ENCODE peak calls at places on chromosomes 13 and 19, in nine cellular contexts. B is WTC11; W is OCI-LY7; O is astrocyte of the spinal cord; F is CD4-positive, alpha-beta T cell; Y is H9; I is uterus; U is H1; L is mucosa of descending colon. T is an unnamed sample.
A peak's percentile ranks its signal among the peaks of the same experiment; 100 is the strongest.

GRCh38 chr19:45884682-45885555 is 1.0 kb downstream of the IRF2BP1 start:
- DNase-seq in Y (peak; percentile 47), O (no peak), F (no peak), B (peak; percentile 43), I (peak; percentile 36), W (no peak), L (peak; percentile 62), U (no peak), T (no peak)

GRCh38 chr13:95620498-95621140 is 23.9 kb downstream of the DZIP1 start:
- DNase-seq in F (no peak), L (no peak), I (no peak), B (no peak), O (no peak), Y (no peak), U (no peak), W (no peak), T (no peak)

GRCh38 chr19:2426661-2427322 is 594 bp downstream of the TIMM13 start:
- DNase-seq in F (no peak), U (no peak), W (peak; percentile 55), I (no peak), L (peak; percentile 72), Y (peak; percentile 70), O (no peak), B (peak; percentile 61), T (peak; percentile 62)

GRCh38 chr19:50820549-50821247 is 2.9 kb downstream of the KLK1 start:
- DNase-seq in L (peak; percentile 91), Y (peak; percentile 67), W (peak; percentile 41), U (no peak), I (no peak), B (no peak), F (no peak), O (no peak), T (no peak)

GRCh38 chr13:37966266-37966665 is 96.7 kb upstream of the TRPC4 start:
- DNase-seq in U (no peak), I (no peak), L (no peak), Y (no peak), F (no peak), W (no peak), O (no peak), B (no peak), T (no peak)

GRCh38 chr19:19460258-19460731 is 54.8 kb downstream of the GATAD2A start:
- DNase-seq in O (no peak), Y (no peak), I (no peak), B (no peak), W (peak; percentile 49), F (no peak), U (no peak), L (peak; percentile 39), T (no peak)

GRCh38 chr13:37141011-37141410 is 35.5 kb upstream of the CSNK1A1L start:
- DNase-seq in O (no peak), W (no peak), B (no peak), Y (no peak), L (no peak), I (no peak), F (no peak), U (no peak), T (no peak)

GRCh38 chr19:19062454-19063182 is 1.2 kb upstream of the SLC25A42 start:
- DNase-seq in Y (no peak), B (no peak), L (no peak), I (no peak), U (no peak), O (peak; percentile 30), F (no peak), W (peak; percentile 16), T (no peak)

GRCh38 chr19:1307320-1307719 is 21.6 kb downstream of the EFNA2 start:
- DNase-seq in O (no peak), U (no peak), I (no peak), L (no peak), B (no peak), W (no peak), F (no peak), Y (no peak), T (no peak)

GRCh38 chr13:55394470-55394869 is 1746.2 kb upstream of the PRR20A start:
- DNase-seq in I (no peak), O (no peak), U (no peak), F (no peak), W (no peak), L (no peak), B (no peak), Y (no peak), T (no peak)

GRCh38 chr19:45468803-45469131 is 971 bp downstream of the FOSB start:
- DNase-seq in O (no peak), B (no peak), F (no peak), Y (no peak), U (no peak), I (no peak), L (no peak), W (no peak), T (no peak)

GRCh38 chr19:40241809-40242384 is 15.4 kb upstream of the CCNP start:
- DNase-seq in L (no peak), I (peak; percentile 70), F (no peak), W (no peak), U (no peak), Y (no peak), O (peak; percentile 46), B (no peak), T (no peak)

GRCh38 chr13:98474292-98474691 is 102.6 kb downstream of the STK24 start:
- DNase-seq in W (no peak), Y (no peak), I (no peak), F (no peak), B (no peak), O (no peak), L (no peak), U (no peak), T (no peak)
- TF ChIP-seq CTCF in W (no peak), Y (no peak), I (no peak), F (no peak), B (no peak), O (no peak), L (no peak), U (no peak), T (no peak)

DNA sequence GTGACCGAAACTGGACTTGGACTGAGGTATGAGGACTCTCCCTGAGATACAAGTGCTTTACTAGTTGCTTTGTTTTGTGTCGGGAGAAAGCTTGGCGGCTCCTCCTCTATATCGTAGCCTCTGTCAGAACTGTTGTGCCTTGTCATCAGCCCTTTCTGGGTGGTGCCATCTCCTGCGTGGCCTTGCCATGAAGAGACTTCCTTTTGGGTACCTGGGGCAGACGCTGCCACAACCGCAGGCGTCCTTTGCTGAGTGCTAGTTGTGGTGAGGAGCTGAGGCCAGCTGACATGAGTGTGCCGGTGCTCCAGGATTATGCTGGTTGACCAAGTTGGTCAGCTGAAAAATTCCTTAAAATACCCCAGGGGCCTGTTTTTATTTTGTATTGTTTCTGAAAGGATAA is 124.5 kb downstream of the AKAP11 start:
- DNase-seq in O (no peak), B (no peak), L (peak; percentile 38), F (no peak), U (no peak), I (no peak), Y (no peak), W (no peak), T (no peak)
- TF ChIP-seq CTCF in O (no peak), B (no peak), L (no peak), F (no peak), U (no peak), I (no peak), Y (no peak), W (no peak), T (no peak)

DNA sequence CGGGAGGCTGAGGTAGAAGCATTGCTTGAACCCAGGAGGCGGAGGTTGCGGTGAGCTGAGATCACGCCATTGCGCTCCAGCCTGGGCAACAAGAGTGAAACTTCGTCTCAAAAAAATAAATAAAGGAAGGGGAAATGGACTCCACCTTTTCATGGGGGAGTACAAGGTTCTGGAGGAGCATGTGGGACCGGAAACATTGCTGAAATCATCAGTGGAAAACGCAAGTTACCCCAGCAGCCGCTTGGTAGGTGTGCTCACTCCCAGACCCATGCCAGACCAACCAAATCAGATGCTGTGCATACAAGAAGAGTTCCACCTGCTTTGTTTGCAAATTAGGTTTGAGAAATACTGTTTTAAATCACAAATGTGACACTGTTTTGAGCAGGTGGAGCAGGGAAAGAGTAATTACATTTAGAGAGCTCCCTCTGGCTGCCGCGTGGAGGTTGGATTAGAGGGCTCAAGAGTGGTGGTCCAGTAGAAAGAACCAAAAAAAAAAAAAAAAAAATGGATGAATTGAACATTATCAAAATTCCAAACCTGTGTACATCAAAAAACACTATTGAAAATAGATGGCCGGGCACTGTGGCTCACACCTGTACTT is 4.9 kb downstream of the ERICH4 start:
- DNase-seq in Y (no peak), B (no peak), U (no peak), L (no peak), F (no peak), O (no peak), I (no peak), W (no peak), T (no peak)
- TF ChIP-seq CTCF in Y (peak; percentile 29), B (no peak), U (no peak), L (no peak), F (no peak), O (no peak), I (no peak), W (peak; percentile 56), T (no peak)

GRCh38 chr19:29872224-29872731 is 60.5 kb downstream of the CCNE1 start:
- DNase-seq in O (no peak), F (no peak), U (no peak), L (no peak), B (peak; percentile 49), Y (peak; percentile 69), I (no peak), W (no peak), T (no peak)
- TF ChIP-seq CTCF in O (peak; percentile 7), F (no peak), U (peak; percentile 42), L (no peak), B (no peak), Y (peak; percentile 47), I (no peak), W (no peak), T (no peak)

GRCh38 chr19:57888494-57889231 is at the start of gene ZNF814:
- DNase-seq in Y (peak; percentile 94), L (peak; percentile 91), U (peak; percentile 85), I (peak; percentile 66), B (peak; percentile 94), W (peak; percentile 92), F (peak; percentile 61), O (peak; percentile 87), T (peak; percentile 87)
- TF ChIP-seq CTCF in Y (peak; percentile 55), L (no peak), U (no peak), I (peak; percentile 17), B (peak; percentile 46), W (peak; percentile 48), F (peak; percentile 19), O (peak; percentile 18), T (peak; percentile 57)